ENCODE peak calls at places on chromosomes 4 and X, in six cellular contexts. V is ecto neural progenitor cell; X is stimulated activated CD4-positive, alpha-beta T cell treated with anti-CD3 and anti-CD28 coated beads, Interleukin-15, amount 100 ng/mL, for 1 hour; E is AG08396; S is activated CD8-positive, alpha-beta T cell treated with anti-CD3 and anti-CD28 coated beads for 36 hours; N is left colon. U is an unnamed sample.

GRCh38 chr4:129323630-129324029 is 227.7 kb downstream of the C4orf33 start:
- DNase-seq in E (no peak), X (no peak), S (no peak), N (no peak), V (no peak), U (no peak)

GRCh38 chr4:38049545-38050170 is 89.5 kb downstream of the PTTG2 start:
- DNase-seq in X (no peak), N (no peak), V (no peak), S (no peak), E (no peak), U (no peak)

GRCh38 chr4:131052646-131053045 is 1956.7 kb downstream of the C4orf33 start:
- DNase-seq in E (no peak), N (no peak), V (no peak), S (no peak), X (no peak), U (no peak)

GRCh38 chrX:39605183-39605582 is 492.6 kb downstream of the BCOR start:
- DNase-seq in N (no peak), V (no peak), S (no peak), E (no peak), X (no peak), U (no peak)

GRCh38 chr4:21948347-21949072 is at the start of gene KCNIP4:
- DNase-seq in E (peak), S (peak), V (peak), N (no peak), X (no peak), U (no peak)

GRCh38 chr4:154722262-154722661 is 21.5 kb upstream of the LRAT start:
- DNase-seq in E (no peak), S (no peak), N (no peak), X (no peak), V (no peak), U (no peak)

GRCh38 chr4:98558366-98558765 is 100.0 kb downstream of the TSPAN5 start:
- DNase-seq in X (no peak), E (no peak), N (no peak), S (no peak), V (no peak), U (no peak)

GRCh38 chr4:32745351-32745750 is 2025.2 kb downstream of the PCDH7 start:
- DNase-seq in X (no peak), V (no peak), S (no peak), N (no peak), E (no peak), U (no peak)

GRCh38 chrX:75067931-75068330 is 88.2 kb downstream of the ABCB7 start:
- DNase-seq in S (no peak), X (no peak), E (no peak), N (no peak), V (no peak), U (no peak)

U was measured in SHP77 treated with DMSO at 0.1 percent for 48 hours.